ENCODE peak calls at places on chromosomes 5 and 9, in four cellular contexts. One of them, this sample, is unnamed.

GRCh38 chr5:172322028-172322965 is 38.7 kb upstream of the UBTD2 start:
- DNase-seq in T follicular helper cell: no peak
- DNase-seq in glutamatergic neuron: no peak
- DNase-seq in CD8-positive, alpha-beta memory T cell: no peak
- DNase-seq in this sample: no peak

GRCh38 chr5:32030686-32031478 is 143.2 kb downstream of the GOLPH3 start:
- DNase-seq in T follicular helper cell: no peak
- DNase-seq in CD8-positive, alpha-beta memory T cell: no peak
- DNase-seq in glutamatergic neuron: no peak
- DNase-seq in this sample: no peak

GRCh38 chr9:93258419-93258817 is 74.5 kb downstream of the WNK2 start:
- DNase-seq in glutamatergic neuron: no peak
- DNase-seq in T follicular helper cell: no peak
- DNase-seq in CD8-positive, alpha-beta memory T cell: no peak
- DNase-seq in this sample: no peak

GRCh38 chr5:154756203-154756870 is 1.2 kb downstream of the LARP1 start:
- DNase-seq in T follicular helper cell: peak; percentile 12
- DNase-seq in CD8-positive, alpha-beta memory T cell: peak; percentile 49
- DNase-seq in glutamatergic neuron: peak; percentile 61
- DNase-seq in this sample: peak; percentile 21

GRCh38 chr5:82601862-82602261 is 323.7 kb upstream of the RPS23 start:
- DNase-seq in glutamatergic neuron: no peak
- DNase-seq in CD8-positive, alpha-beta memory T cell: no peak
- DNase-seq in T follicular helper cell: no peak
- DNase-seq in this sample: no peak

GRCh38 chr9:2140600-2141223 is 125.6 kb downstream of the SMARCA2 start:
- DNase-seq in glutamatergic neuron: no peak
- DNase-seq in T follicular helper cell: no peak
- DNase-seq in CD8-positive, alpha-beta memory T cell: no peak
- DNase-seq in this sample: no peak

GRCh38 chr9:123507992-123508391 is 152.0 kb downstream of the CRB2 start:
- DNase-seq in CD8-positive, alpha-beta memory T cell: no peak
- DNase-seq in T follicular helper cell: no peak
- DNase-seq in glutamatergic neuron: no peak
- DNase-seq in this sample: no peak

GRCh38 chr5:55176176-55176818 is 3.3 kb upstream of the CDC20B start:
- DNase-seq in T follicular helper cell: no peak
- DNase-seq in glutamatergic neuron: peak; percentile 79
- DNase-seq in CD8-positive, alpha-beta memory T cell: no peak
- DNase-seq in this sample: no peak

GRCh38 chr9:21070171-21070571 is 7.6 kb downstream of the IFNB1 start:
- DNase-seq in glutamatergic neuron: no peak
- DNase-seq in T follicular helper cell: no peak
- DNase-seq in CD8-positive, alpha-beta memory T cell: no peak
- DNase-seq in this sample: no peak

GRCh38 chr9:127942152-127943010 is 4.7 kb upstream of the DPM2 start:
- DNase-seq in CD8-positive, alpha-beta memory T cell: peak; percentile 62
- DNase-seq in T follicular helper cell: no peak
- DNase-seq in glutamatergic neuron: peak; percentile 82
- DNase-seq in this sample: no peak

GRCh38 chr9:684055-684949 is 157.2 kb upstream of the DMRT1 start:
- DNase-seq in glutamatergic neuron: no peak
- DNase-seq in CD8-positive, alpha-beta memory T cell: no peak
- DNase-seq in T follicular helper cell: no peak
- DNase-seq in this sample: no peak

GRCh38 chr9:137665226-137665625 is 46.4 kb downstream of the EHMT1 start:
- DNase-seq in CD8-positive, alpha-beta memory T cell: no peak
- DNase-seq in T follicular helper cell: no peak
- DNase-seq in glutamatergic neuron: no peak
- DNase-seq in this sample: no peak

GRCh38 chr5:90386099-90386710 is 23.4 kb downstream of the CETN3 start:
- DNase-seq in T follicular helper cell: no peak
- DNase-seq in glutamatergic neuron: no peak
- DNase-seq in CD8-positive, alpha-beta memory T cell: peak; percentile 5
- DNase-seq in this sample: no peak

GRCh38 chr5:140391312-140391711 is 10.3 kb upstream of the ANKHD1 start:
- DNase-seq in glutamatergic neuron: no peak
- DNase-seq in T follicular helper cell: no peak
- DNase-seq in CD8-positive, alpha-beta memory T cell: no peak
- DNase-seq in this sample: no peak

GRCh38 chr5:60649288-60649917 is 50.6 kb downstream of the DEPDC1B start:
- DNase-seq in glutamatergic neuron: no peak
- DNase-seq in T follicular helper cell: no peak
- DNase-seq in CD8-positive, alpha-beta memory T cell: no peak
- DNase-seq in this sample: no peak

GRCh38 chr9:133463864-133464615 is 4.3 kb downstream of the CACFD1 start:
- DNase-seq in T follicular helper cell: no peak
- DNase-seq in glutamatergic neuron: no peak
- DNase-seq in CD8-positive, alpha-beta memory T cell: no peak
- DNase-seq in this sample: no peak

GRCh38 chr5:37839441-37840035 is 303 bp downstream of the GDNF start:
- DNase-seq in CD8-positive, alpha-beta memory T cell: no peak
- DNase-seq in glutamatergic neuron: peak; percentile 72
- DNase-seq in T follicular helper cell: no peak
- DNase-seq in this sample: no peak

This sample was measured in effector CD4-positive, alpha-beta T cell.